ENCODE peak calls at places on chromosome 6, in ten cellular contexts. F is neural progenitor cell, A is B cell, L is ovary, Q is HFF-Myc, I is epithelial cell of esophagus, R is fibroblast of lung, N is AG04450, X is cardiac muscle cell, Y is sigmoid colon. T is an unnamed sample.

GRCh38 chr6:22785036-22785435 is 215.7 kb downstream of the HDGFL1 start:
- DNase-seq in F (peak; percentile 72), A (no peak), L (no peak), Q (no peak), I (no peak), R (peak; percentile 28), N (no peak), X (peak; percentile 0), Y (no peak), T (no peak)

GRCh38 chr6:33662318-33662717 is 41.2 kb downstream of the ITPR3 start:
- DNase-seq in F (no peak), A (no peak), L (no peak), Q (no peak), I (no peak), R (no peak), N (no peak), X (no peak), Y (no peak), T (no peak)

GRCh38 chr6:118933855-118934460 is 1.0 kb downstream of the MCM9 start:
- DNase-seq in F (no peak), A (no peak), L (no peak), Q (no peak), I (no peak), R (no peak), N (no peak), X (no peak), Y (no peak), T (no peak)

GRCh38 chr6:53294611-53295010 is 54.1 kb downstream of the ELOVL5 start:
- DNase-seq in F (no peak), A (no peak), L (no peak), Q (no peak), I (no peak), R (no peak), N (no peak), X (no peak), Y (no peak), T (no peak)

GRCh38 chr6:139010674-139011073 is 17.9 kb upstream of the ABRACL start:
- DNase-seq in F (peak; percentile 20), A (no peak), L (no peak), Q (no peak), I (no peak), R (no peak), N (no peak), X (no peak), Y (no peak), T (no peak)

GRCh38 chr6:47680056-47680455 is 18.3 kb upstream of the ADGRF4 start:
- DNase-seq in F (no peak), A (no peak), L (no peak), Q (no peak), I (peak; percentile 94), R (no peak), N (no peak), X (no peak), Y (no peak), T (no peak)

GRCh38 chr6:164911873-164912580 is 397.4 kb downstream of the C6orf118 start:
- DNase-seq in F (no peak), A (no peak), L (no peak), Q (no peak), I (no peak), R (no peak), N (no peak), X (peak; percentile 32), Y (no peak), T (no peak)

GRCh38 chr6:20319520-20320357 is 81.9 kb upstream of the E2F3 start:
- DNase-seq in F (no peak), A (peak; percentile 92), L (no peak), Q (no peak), I (no peak), R (no peak), N (no peak), X (no peak), Y (no peak), T (no peak)

GRCh38 chr6:38571721-38572120 is 68.0 kb downstream of the BTBD9 start:
- DNase-seq in F (no peak), A (no peak), L (no peak), Q (no peak), I (no peak), R (no peak), N (no peak), X (no peak), Y (no peak), T (no peak)

GRCh38 chr6:38573800-38574395 is 65.8 kb downstream of the BTBD9 start:
- DNase-seq in F (no peak), A (no peak), L (no peak), Q (no peak), I (no peak), R (peak; percentile 17), N (no peak), X (no peak), Y (no peak), T (no peak)

GRCh38 chr6:38572186-38572813 is 67.4 kb downstream of the BTBD9 start:
- DNase-seq in F (no peak), A (peak; percentile 68), L (no peak), Q (no peak), I (no peak), R (no peak), N (no peak), X (no peak), Y (no peak), T (no peak)

GRCh38 chr6:38567436-38567835 is 72.3 kb downstream of the BTBD9 start:
- DNase-seq in F (no peak), A (no peak), L (peak; percentile 82), Q (peak; percentile 58), I (peak; percentile 78), R (peak; percentile 91), N (peak; percentile 72), X (peak; percentile 14), Y (peak; percentile 89), T (no peak)

DNA sequence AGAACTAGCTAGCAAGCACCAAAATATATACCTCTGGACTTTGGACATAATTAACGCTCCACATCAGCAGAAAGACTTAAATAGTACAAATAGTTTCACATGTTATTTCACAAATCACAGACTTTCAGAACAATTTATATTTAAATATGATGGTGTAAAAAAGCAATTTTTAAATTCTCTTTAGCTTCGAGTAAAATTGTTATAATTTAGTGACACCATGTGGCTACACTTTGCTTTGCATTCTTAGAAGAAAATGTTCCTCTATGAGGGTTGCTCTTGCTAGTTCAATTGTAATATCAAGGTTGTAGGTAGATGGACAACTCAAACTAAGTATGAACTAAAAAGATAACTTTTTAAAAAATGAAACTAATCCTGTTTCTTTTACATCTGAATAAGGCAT is 69.0 kb downstream of the BTBD9 start:
- DNase-seq in F (no peak), A (peak; percentile 43), L (no peak), Q (no peak), I (peak; percentile 18), R (peak; percentile 61), N (no peak), X (peak; percentile 3), Y (no peak), T (no peak)
- TF ChIP-seq CTCF in F (peak; percentile 55), A (peak; percentile 71), L (no peak), Q (peak; percentile 11), I (peak; percentile 25), R (peak; percentile 47), N (peak; percentile 55), X (peak; percentile 42), Y (peak; percentile 21), T (peak; percentile 52)

GRCh38 chr6:28580484-28580883 is 54.8 kb downstream of the GPX5 start:
- DNase-seq in F (no peak), A (no peak), L (no peak), Q (no peak), I (peak; percentile 24), R (no peak), N (no peak), X (no peak), Y (no peak), T (no peak)
- TF ChIP-seq CTCF in F (no peak), A (no peak), L (no peak), Q (no peak), I (no peak), R (no peak), N (no peak), X (peak; percentile 6), Y (no peak), T (peak; percentile 22)

GRCh38 chr6:28895131-28895812 is 28.5 kb downstream of the TRIM27 start:
- DNase-seq in F (peak; percentile 95), A (peak; percentile 92), L (peak; percentile 90), Q (peak; percentile 92), I (peak; percentile 96), R (peak; percentile 98), N (peak; percentile 90), X (peak; percentile 97), Y (peak; percentile 97), T (peak; percentile 81)

GRCh38 chr6:28898710-28898965 is 25.1 kb downstream of the TRIM27 start:
- DNase-seq in F (no peak), A (no peak), L (no peak), Q (no peak), I (no peak), R (no peak), N (no peak), X (no peak), Y (no peak), T (no peak)

GRCh38 chr6:28893172-28893799 is 30.5 kb downstream of the TRIM27 start:
- DNase-seq in F (no peak), A (no peak), L (no peak), Q (no peak), I (peak; percentile 23), R (no peak), N (no peak), X (no peak), Y (peak; percentile 30), T (no peak)

GRCh38 chr6:28900577-28901266 is 23.1 kb downstream of the TRIM27 start:
- DNase-seq in F (no peak), A (no peak), L (no peak), Q (no peak), I (no peak), R (no peak), N (no peak), X (no peak), Y (no peak), T (no peak)

GRCh38 chr6:28896505-28897392 is 27.0 kb downstream of the TRIM27 start:
- DNase-seq in F (peak; percentile 77), A (peak; percentile 74), L (peak; percentile 57), Q (peak; percentile 37), I (peak; percentile 65), R (peak; percentile 65), N (no peak), X (peak; percentile 74), Y (peak; percentile 81), T (peak; percentile 45)
- TF ChIP-seq CTCF in F (peak; percentile 47), A (peak; percentile 38), L (peak; percentile 32), Q (peak; percentile 16), I (peak; percentile 39), R (peak; percentile 38), N (peak; percentile 29), X (no peak), Y (peak; percentile 30), T (peak; percentile 49)

GRCh38 chr6:75206338-75207210 is 721 bp upstream of the COL12A1 start:
- DNase-seq in F (peak; percentile 48), A (peak; percentile 21), L (peak; percentile 42), Q (no peak), I (no peak), R (no peak), N (no peak), X (no peak), Y (peak; percentile 79), T (no peak)

GRCh38 chr6:75209432-75209723 is 3.5 kb upstream of the COL12A1 start:
- DNase-seq in F (no peak), A (no peak), L (no peak), Q (no peak), I (no peak), R (no peak), N (no peak), X (no peak), Y (no peak), T (no peak)

GRCh38 chr6:75205776-75206334 is at the start of gene COL12A1:
- DNase-seq in F (peak; percentile 87), A (peak; percentile 35), L (peak; percentile 96), Q (peak; percentile 97), I (peak; percentile 99), R (peak; percentile 99), N (peak; percentile 99), X (peak; percentile 71), Y (peak; percentile 99), T (peak; percentile 35)

GRCh38 chr6:75208564-75209431 is 2.9 kb upstream of the COL12A1 start:
- DNase-seq in F (peak; percentile 90), A (peak; percentile 86), L (peak; percentile 82), Q (no peak), I (peak; percentile 78), R (peak; percentile 87), N (peak; percentile 64), X (peak; percentile 89), Y (peak; percentile 93), T (peak; percentile 75)

GRCh38 chr6:75207211-75207984 is 1.5 kb upstream of the COL12A1 start:
- DNase-seq in F (peak; percentile 60), A (peak; percentile 41), L (peak; percentile 22), Q (no peak), I (no peak), R (peak; percentile 62), N (no peak), X (no peak), Y (peak; percentile 69), T (no peak)
- TF ChIP-seq CTCF in F (no peak), A (no peak), L (no peak), Q (no peak), I (no peak), R (no peak), N (no peak), X (no peak), Y (no peak), T (no peak)